ENCODE peak calls at places on chromosomes 11 and 22, in ten cellular contexts. D, M, W, U, A, N, G, E, C and X are unnamed samples.

GRCh38 chr11:10629431-10630002 is 61.1 kb upstream of the LYVE1 start:
- DNase-seq in E (peak; percentile 47), G (no peak), M (no peak), C (no peak), D (no peak), N (no peak), W (no peak), U (no peak), A (no peak), X (no peak)

GRCh38 chr11:20451568-20451967 is 64.1 kb downstream of the PRMT3 start:
- DNase-seq in C (no peak), D (no peak), N (no peak), E (no peak), W (no peak), U (no peak), M (no peak), G (no peak), A (no peak), X (no peak)

GRCh38 chr22:47195676-47196492 is 433.4 kb downstream of the TBC1D22A start:
- DNase-seq in D (peak; percentile 77), M (no peak), E (peak; percentile 62), G (peak; percentile 18), A (no peak), W (no peak), U (no peak), N (no peak), C (no peak), X (no peak)

GRCh38 chr11:45301537-45302246 is 15.6 kb upstream of the SYT13 start:
- DNase-seq in N (no peak), A (no peak), C (no peak), E (no peak), M (no peak), U (no peak), G (no peak), D (no peak), W (no peak), X (no peak)

GRCh38 chr22:24389680-24390079 is 37.7 kb upstream of the ADORA2A start:
- DNase-seq in U (no peak), C (no peak), G (no peak), M (no peak), D (no peak), E (no peak), W (no peak), N (no peak), A (no peak), X (no peak)

GRCh38 chr11:44032304-44033085 is 15.3 kb upstream of the ACCSL start:
- DNase-seq in M (no peak), G (no peak), N (peak; percentile 72), A (no peak), E (no peak), D (no peak), W (no peak), C (no peak), U (peak; percentile 87), X (no peak)

GRCh38 chr22:43014062-43014875 is 680 bp downstream of the PACSIN2 start:
- DNase-seq in C (peak; percentile 30), E (peak; percentile 77), U (peak; percentile 35), D (peak; percentile 91), M (peak; percentile 49), A (no peak), N (no peak), G (peak; percentile 47), W (no peak), X (no peak)

GRCh38 chr11:68956142-68956541 is 24.6 kb downstream of the MRGPRD start:
- DNase-seq in W (no peak), U (no peak), M (peak; percentile 74), D (no peak), C (peak; percentile 68), E (peak; percentile 69), A (no peak), G (no peak), N (no peak), X (no peak)

GRCh38 chr11:95283653-95284052 is 52.7 kb upstream of the SESN3 start:
- DNase-seq in N (no peak), C (no peak), W (no peak), E (no peak), U (no peak), A (no peak), G (no peak), M (no peak), D (no peak), X (no peak)

GRCh38 chr22:25448435-25449051 is 115.9 kb upstream of the GRK3 start:
- DNase-seq in A (no peak), M (no peak), N (peak; percentile 47), D (no peak), W (no peak), G (no peak), E (no peak), C (peak; percentile 38), U (no peak), X (no peak)

GRCh38 chr11:4672470-4672869 is 25.2 kb downstream of the OR51E2 start:
- DNase-seq in G (no peak), E (no peak), D (no peak), A (no peak), U (no peak), N (peak; percentile 52), C (no peak), W (no peak), M (no peak), X (no peak)

GRCh38 chr22:48503035-48503625 is 1324.5 kb downstream of the BRD1 start:
- DNase-seq in C (no peak), G (no peak), A (no peak), M (no peak), U (no peak), D (peak; percentile 49), W (no peak), N (no peak), E (no peak), X (no peak)

GRCh38 chr11:119381186-119381988 is at the start of gene USP2:
- DNase-seq in D (peak; percentile 98), M (peak; percentile 89), C (peak; percentile 95), E (peak; percentile 98), U (peak; percentile 96), W (peak; percentile 75), N (peak; percentile 96), G (peak; percentile 98), A (peak; percentile 92), X (peak; percentile 75)

GRCh38 chr11:79198898-79199250 is 242.0 kb downstream of the TENM4 start:
- DNase-seq in C (no peak), N (peak; percentile 63), E (no peak), M (no peak), U (no peak), A (no peak), D (no peak), W (no peak), G (no peak), X (no peak)

GRCh38 chr22:37569921-37570660 is 9.8 kb downstream of the LGALS2 start:
- DNase-seq in M (no peak), C (no peak), W (no peak), D (no peak), U (no peak), E (no peak), G (peak; percentile 96), N (no peak), A (no peak), X (no peak)
- TF ChIP-seq POLR2A in M (no peak), C (peak; percentile 38), W (no peak), D (no peak), U (no peak), E (no peak), G (no peak), N (no peak), A (no peak), X (no peak)

DNA sequence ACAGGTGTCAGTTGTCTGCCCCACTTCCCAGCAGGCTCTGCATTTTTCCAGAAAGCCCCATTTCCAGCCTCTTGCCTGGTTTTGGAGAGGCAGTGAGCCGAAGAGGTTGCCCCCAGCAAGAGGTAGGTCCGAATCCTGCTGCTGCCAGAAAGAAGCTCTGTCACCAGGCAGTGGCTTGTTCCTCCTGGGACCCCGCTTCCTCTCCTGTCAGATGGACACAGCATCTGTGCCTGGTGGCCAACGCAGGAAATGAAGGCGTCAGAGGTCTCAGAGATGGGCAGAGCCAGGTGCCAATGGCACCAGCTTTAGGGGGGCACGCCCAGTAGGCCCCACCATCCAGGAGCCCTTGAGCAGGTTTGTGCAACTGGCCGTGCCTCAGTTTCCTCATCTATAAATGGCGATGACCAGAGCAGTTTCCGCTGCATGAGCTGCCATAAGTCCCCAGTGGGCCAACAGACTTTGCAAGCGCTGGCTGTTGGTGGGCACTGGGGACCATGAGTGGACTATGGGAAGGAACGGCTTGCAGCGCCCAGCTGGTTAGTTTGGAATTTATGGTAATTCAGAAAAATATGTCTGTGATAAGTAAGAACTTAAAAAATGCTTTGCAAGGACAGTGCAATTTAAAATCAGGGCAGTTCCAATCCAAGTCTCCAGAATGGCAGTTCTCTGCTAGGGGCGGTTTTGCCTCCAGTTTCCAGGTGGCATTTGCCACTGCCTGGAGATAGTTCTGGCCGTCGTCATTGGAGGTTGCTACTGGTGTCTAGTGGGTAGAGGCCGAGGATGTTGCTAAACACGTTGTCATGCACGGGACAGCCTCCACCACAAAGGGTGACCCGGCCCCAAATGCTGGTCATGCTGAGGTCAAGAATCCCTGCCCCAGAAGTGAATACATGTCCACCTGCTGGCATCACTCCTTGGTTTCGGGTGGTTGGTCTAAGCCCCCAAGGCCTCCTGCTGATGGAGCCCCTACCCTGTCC is 2.3 kb upstream of the OSBPL5 start:
- DNase-seq in N (no peak), A (no peak), E (no peak), U (no peak), W (no peak), C (no peak), D (peak; percentile 52), M (peak; percentile 7), G (no peak), X (no peak)
- TF ChIP-seq POLR2A in N (no peak), A (no peak), E (no peak), U (no peak), W (no peak), C (no peak), D (no peak), M (no peak), G (no peak), X (no peak)

GRCh38 chr11:66336234-66337102 is at the start of gene RIN1:
- DNase-seq in D (peak; percentile 87), C (peak; percentile 85), M (peak; percentile 90), A (peak; percentile 86), N (peak; percentile 99), U (peak; percentile 65), G (peak; percentile 75), E (peak; percentile 83), W (no peak), X (peak; percentile 98)
- TF ChIP-seq POLR2A in D (no peak), C (peak; percentile 45), M (no peak), A (peak; percentile 34), N (peak; percentile 97), U (no peak), G (no peak), E (no peak), W (no peak), X (peak; percentile 69)

DNA sequence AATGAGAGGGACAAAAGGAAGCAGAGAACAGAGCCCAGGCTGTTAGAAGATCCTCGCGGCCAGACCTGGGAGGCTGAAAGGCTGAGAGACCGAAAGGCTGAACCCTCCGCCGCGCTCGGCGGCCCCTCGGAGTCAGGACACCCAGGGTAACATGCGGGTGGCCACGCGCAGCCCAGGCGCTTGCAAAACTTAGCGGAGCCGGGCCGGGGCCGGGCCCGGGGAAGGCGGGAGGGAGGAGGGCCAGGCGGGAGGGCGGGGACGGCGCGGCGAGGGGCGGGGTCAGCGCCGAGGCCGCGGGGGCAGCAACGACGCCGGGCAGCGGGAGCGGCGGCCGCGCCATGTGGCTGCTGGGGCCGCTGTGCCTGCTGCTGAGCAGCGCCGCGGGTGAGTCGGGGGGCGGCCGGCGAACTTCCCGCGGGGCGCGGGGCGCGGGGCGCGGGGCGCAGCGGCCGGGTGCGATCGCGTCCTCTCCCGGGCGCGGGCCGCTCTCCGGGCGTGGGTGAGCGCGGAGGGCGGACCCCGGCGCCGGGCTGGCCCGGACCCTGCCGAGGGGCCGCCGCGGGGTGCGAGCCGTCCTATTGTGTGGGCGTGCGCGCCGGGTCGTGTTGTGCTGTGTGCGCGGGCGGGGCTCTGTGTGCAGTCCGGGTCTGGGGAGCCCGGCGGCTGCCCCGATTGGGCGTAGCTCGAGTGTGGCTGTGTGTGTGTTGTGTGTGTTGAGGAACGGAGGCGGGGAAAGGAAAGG is at the start of gene LDLRAD3:
- DNase-seq in D (peak; percentile 90), E (peak; percentile 91), N (peak; percentile 82), M (peak; percentile 74), W (no peak), C (peak; percentile 87), U (peak; percentile 80), A (peak; percentile 75), G (peak; percentile 70), X (peak; percentile 84)
- TF ChIP-seq POLR2A in D (no peak), E (no peak), N (peak; percentile 17), M (no peak), W (no peak), C (no peak), U (peak; percentile 5), A (peak; percentile 76), G (no peak), X (peak; percentile 87)